ENCODE peak calls at places on chromosomes 4 and X, in nine cellular contexts. M is RPMI7951, K is fibroblast of the aortic adventitia, Q is NCI-H510A treated with DMSO at 0.1 percent for 48 hours, D is occipital lobe, A is AG10803, V is dorsolateral prefrontal cortex, P is heart right ventricle, Z is GM10248. W is an unnamed sample.

GRCh38 chr4:88953400-88953799 is 103.6 kb downstream of the FAM13A start:
- DNase-seq in K (no peak), D (no peak), V (no peak), P (no peak), M (no peak), A (no peak), Q (peak), Z (no peak), W (no peak)

GRCh38 chrX:153804100-153804595 is 9.7 kb downstream of the SSR4 start:
- DNase-seq in K (no peak), Z (no peak), A (no peak), V (no peak), P (no peak), Q (no peak), M (no peak), D (no peak), W (no peak)

GRCh38 chrX:15834051-15834450 is 20.6 kb downstream of the AP1S2 start:
- DNase-seq in Z (no peak), M (no peak), P (no peak), Q (no peak), A (no peak), K (no peak), V (no peak), D (no peak), W (no peak)

GRCh38 chr4:141654098-141654497 is 17.7 kb downstream of the IL15 start:
- DNase-seq in A (no peak), K (peak), M (peak), Z (no peak), V (no peak), Q (no peak), D (no peak), P (peak), W (no peak)

GRCh38 chrX:39692796-39693195 is 405.0 kb downstream of the BCOR start:
- DNase-seq in P (no peak), M (no peak), A (no peak), D (no peak), Q (no peak), V (no peak), Z (no peak), K (no peak), W (no peak)

GRCh38 chrX:41720125-41720780 is 3.7 kb upstream of the GPR82 start:
- DNase-seq in A (no peak), M (no peak), D (no peak), Z (peak), V (no peak), Q (no peak), P (no peak), K (peak), W (no peak)

GRCh38 chr4:145566086-145566708 is 53.0 kb upstream of the MMAA start:
- DNase-seq in Q (no peak), D (peak), P (no peak), V (no peak), K (no peak), M (no peak), A (no peak), Z (no peak), W (no peak)

GRCh38 chr4:89765966-89766365 is 71.0 kb downstream of the SNCA start:
- DNase-seq in A (peak), Z (no peak), Q (no peak), D (peak), P (peak), V (no peak), K (peak), M (peak), W (peak)

GRCh38 chr4:168836482-168836881 is 173.6 kb downstream of the CBR4 start:
- DNase-seq in A (no peak), P (peak), K (no peak), Q (no peak), M (no peak), Z (no peak), V (no peak), D (no peak), W (no peak)

GRCh38 chr4:141006236-141006802 is 127.0 kb downstream of the RNF150 start:
- DNase-seq in Z (no peak), Q (no peak), P (no peak), V (no peak), K (no peak), D (no peak), A (no peak), M (no peak), W (no peak)

GRCh38 chr4:108126806-108127205 is 41.9 kb downstream of the LEF1 start:
- DNase-seq in M (no peak), Q (no peak), K (no peak), D (no peak), P (no peak), A (no peak), V (no peak), Z (no peak), W (no peak)

GRCh38 chr4:45317276-45317675 is 590.9 kb upstream of the GNPDA2 start:
- DNase-seq in Q (no peak), M (no peak), Z (no peak), K (peak), P (no peak), V (no peak), A (no peak), D (no peak), W (no peak)

GRCh38 chr4:145446184-145446583 is 35.5 kb upstream of the SMAD1 start:
- DNase-seq in Z (no peak), V (no peak), K (no peak), D (no peak), P (no peak), Q (no peak), A (no peak), M (no peak), W (no peak)

GRCh38 chr4:152265149-152265621 is 270.7 kb downstream of the FBXW7 start:
- DNase-seq in D (no peak), K (peak), Z (no peak), V (no peak), A (peak), Q (no peak), P (no peak), M (peak), W (peak)

GRCh38 chr4:40731792-40732245 is 17.9 kb upstream of the NSUN7 start:
- DNase-seq in V (no peak), P (peak), A (no peak), K (no peak), D (no peak), Z (peak), M (no peak), Q (peak), W (no peak)

GRCh38 chr4:122086338-122086737 is 65.8 kb upstream of the BLTP1 start:
- DNase-seq in P (peak), K (no peak), M (no peak), V (no peak), Q (peak), Z (no peak), A (no peak), D (no peak), W (no peak)

GRCh38 chrX:41334866-41335589 is 1.1 kb downstream of the DDX3X start:
- DNase-seq in V (no peak), Z (peak), M (peak), P (peak), D (peak), K (peak), A (peak), Q (peak), W (no peak)

GRCh38 chrX:53272808-53273337 is 8.5 kb downstream of the IQSEC2 start:
- DNase-seq in P (no peak), M (no peak), K (no peak), V (no peak), Q (no peak), Z (no peak), D (no peak), A (no peak), W (no peak)

GRCh38 chr4:141702472-141703182 is 66.2 kb downstream of the IL15 start:
- DNase-seq in Z (no peak), P (no peak), K (no peak), A (no peak), M (peak), V (no peak), Q (no peak), D (no peak), W (no peak)

GRCh38 chrX:40266490-40267333 is 169.0 kb upstream of the BCOR start:
- DNase-seq in D (peak), P (peak), Q (peak), A (peak), V (peak), M (peak), Z (peak), K (peak), W (no peak)

GRCh38 chrX:19214248-19214787 is 92.0 kb upstream of the ADGRG2 start:
- DNase-seq in Q (no peak), Z (no peak), D (no peak), K (no peak), P (no peak), A (no peak), V (no peak), M (no peak), W (no peak)

GRCh38 chr4:42248986-42249385 is 96.5 kb upstream of the BEND4 start:
- DNase-seq in P (no peak), A (no peak), V (no peak), D (no peak), M (peak), Z (no peak), K (no peak), Q (no peak), W (no peak)

GRCh38 chrX:55867254-55867653 is 149.7 kb downstream of the RRAGB start:
- DNase-seq in P (no peak), Q (no peak), D (no peak), M (peak), V (no peak), Z (no peak), K (peak), A (peak), W (no peak)

GRCh38 chr4:41549469-41549868 is 11.5 kb downstream of the LIMCH1 start:
- DNase-seq in M (no peak), V (no peak), A (no peak), Z (no peak), Q (no peak), K (no peak), P (no peak), D (no peak), W (no peak)

GRCh38 chr4:26050212-26050643 is 136.2 kb downstream of the SMIM20 start:
- DNase-seq in V (no peak), Z (no peak), M (no peak), A (no peak), P (peak), Q (no peak), D (no peak), K (no peak), W (no peak)

GRCh38 chr4:98260047-98260578 is 1.1 kb upstream of the RAP1GDS1 start:
- DNase-seq in P (no peak), K (no peak), V (peak), A (no peak), Q (peak), M (no peak), D (peak), Z (no peak), W (no peak)

GRCh38 chrX:153739754-153740486 is 15.3 kb downstream of the ABCD1 start:
- DNase-seq in Z (no peak), K (no peak), M (no peak), V (no peak), P (no peak), D (no peak), A (no peak), Q (no peak), W (no peak)

GRCh38 chrX:136035663-136036062 is 50.4 kb downstream of the SLC9A6 start:
- DNase-seq in P (no peak), Q (no peak), A (no peak), D (no peak), Z (no peak), V (no peak), K (no peak), M (no peak), W (no peak)

GRCh38 chr4:3461515-3462291 is 1.4 kb upstream of the DOK7 start:
- DNase-seq in P (peak), D (peak), Q (peak), A (no peak), M (peak), V (peak), Z (no peak), K (no peak), W (no peak)

GRCh38 chrX:39445336-39445735 is 644.1 kb downstream of the MID1IP1 start:
- DNase-seq in P (no peak), M (no peak), D (no peak), V (no peak), A (no peak), Z (no peak), Q (no peak), K (no peak), W (no peak)

GRCh38 chrX:87518504-87518903 is 902 bp downstream of the KLHL4 start:
- DNase-seq in V (no peak), A (no peak), Q (no peak), Z (no peak), P (no peak), M (peak), D (no peak), K (peak), W (no peak)

GRCh38 chrX:47637546-47638195 is 7.9 kb upstream of the CFP start:
- DNase-seq in D (no peak), M (no peak), A (no peak), K (no peak), Q (no peak), V (peak), Z (peak), P (peak), W (no peak)

GRCh38 chr4:149754526-149754925 is 61.1 kb downstream of the IQCM start:
- DNase-seq in K (peak), Z (no peak), M (no peak), V (no peak), D (no peak), A (peak), Q (no peak), P (no peak), W (no peak)

GRCh38 chr4:109631709-109632108 is 71.5 kb downstream of the CASP6 start:
- DNase-seq in V (no peak), Q (no peak), A (no peak), P (peak), D (no peak), M (no peak), K (peak), Z (no peak), W (no peak)

GRCh38 chr4:85738721-85739120 is 263.8 kb downstream of the ARHGAP24 start:
- DNase-seq in Z (no peak), Q (no peak), P (no peak), K (no peak), A (peak), V (no peak), M (no peak), D (no peak), W (no peak)

GRCh38 chr4:8050555-8051206 is 107.9 kb downstream of the ABLIM2 start:
- DNase-seq in V (peak), P (peak), D (peak), Q (peak), A (no peak), M (peak), Z (no peak), K (peak), W (no peak)

GRCh38 chr4:101346312-101346561 is 1.1 kb downstream of the PPP3CA start:
- DNase-seq in Q (no peak), Z (peak), D (no peak), V (no peak), K (no peak), A (no peak), M (no peak), P (peak), W (no peak)

GRCh38 chr4:89425023-89425422 is 117.4 kb upstream of the GPRIN3 start:
- DNase-seq in P (no peak), A (no peak), M (no peak), V (no peak), Z (no peak), D (no peak), Q (no peak), K (no peak), W (no peak)